ENCODE peak calls at places on chromosomes 2 and 18, in eight cellular contexts. X is NT2/D1; B is fibroblast of lung; V is ovary; P is left ventricle myocardium inferior; D is CD8-positive, alpha-beta memory T cell; H is BE2C; I is neural progenitor cell. N is an unnamed sample.

GRCh38 chr2:95348609-95349567 is 51.7 kb downstream of the KCNIP3 start:
- DNase-seq in V (peak; percentile 38), X (no peak), H (no peak), B (peak; percentile 60), I (no peak), D (no peak), P (peak; percentile 36), N (no peak)

GRCh38 chr2:55062754-55063153 is 12.5 kb upstream of the RTN4 start:
- DNase-seq in B (no peak), V (no peak), H (no peak), X (no peak), D (no peak), I (no peak), P (no peak), N (no peak)

GRCh38 chr18:5519448-5520362 is 24.1 kb downstream of the EPB41L3 start:
- DNase-seq in I (peak; percentile 16), D (no peak), X (no peak), P (no peak), B (peak; percentile 33), H (no peak), V (no peak), N (no peak)

GRCh38 chr2:9112079-9112721 is 94.4 kb upstream of the ASAP2 start:
- DNase-seq in B (peak; percentile 89), D (no peak), P (no peak), H (peak; percentile 65), V (peak; percentile 81), I (no peak), X (no peak), N (no peak)

GRCh38 chr2:45902379-45902778 is 250.9 kb downstream of the PRKCE start:
- DNase-seq in B (no peak), I (no peak), D (no peak), X (no peak), H (no peak), P (no peak), V (no peak), N (no peak)

GRCh38 chr2:34096552-34097171 is 497.6 kb upstream of the FAM98A start:
- DNase-seq in I (peak; percentile 79), P (no peak), H (peak; percentile 65), D (peak; percentile 11), B (peak; percentile 77), V (peak; percentile 20), X (peak; percentile 65), N (peak; percentile 70)

GRCh38 chr2:156333951-156334495 is 1.5 kb upstream of the NR4A2 start:
- DNase-seq in X (peak; percentile 56), D (peak; percentile 76), I (peak; percentile 87), P (peak; percentile 72), V (peak; percentile 88), B (no peak), H (peak; percentile 41), N (peak; percentile 40)

GRCh38 chr2:149134335-149134923 is 95.9 kb downstream of the LYPD6B start:
- DNase-seq in V (no peak), I (no peak), D (no peak), H (no peak), X (no peak), B (no peak), P (no peak), N (no peak)

GRCh38 chr18:37565138-37565984 is at the start of gene CELF4:
- DNase-seq in V (no peak), X (no peak), D (no peak), I (peak; percentile 51), P (no peak), H (peak; percentile 46), B (peak; percentile 11), N (no peak)

GRCh38 chr2:15427987-15428386 is 133.1 kb downstream of the NBAS start:
- DNase-seq in P (no peak), I (no peak), D (no peak), X (no peak), B (no peak), V (no peak), H (no peak), N (no peak)

GRCh38 chr18:52615321-52615720 is 275.3 kb downstream of the DCC start:
- DNase-seq in P (no peak), V (no peak), D (no peak), X (peak; percentile 20), I (peak; percentile 55), B (no peak), H (no peak), N (no peak)

GRCh38 chr2:219630770-219631405 is 3.5 kb downstream of the SLC4A3 start:
- DNase-seq in D (no peak), X (no peak), I (no peak), B (no peak), V (peak; percentile 39), P (peak; percentile 86), H (no peak), N (no peak)

GRCh38 chr2:232014681-232015080 is 53.2 kb downstream of the DIS3L2 start:
- DNase-seq in H (no peak), D (no peak), X (no peak), B (no peak), I (no peak), V (no peak), P (no peak), N (peak; percentile 18)

GRCh38 chr2:232009639-232010274 is 48.2 kb downstream of the DIS3L2 start:
- DNase-seq in B (no peak), D (no peak), H (no peak), X (no peak), I (no peak), V (no peak), P (no peak), N (no peak)

GRCh38 chr2:232008907-232009638 is 47.6 kb downstream of the DIS3L2 start:
- DNase-seq in B (no peak), I (no peak), D (no peak), V (no peak), P (no peak), H (no peak), X (no peak), N (no peak)

GRCh38 chr2:232018191-232018590 is 56.7 kb downstream of the DIS3L2 start:
- DNase-seq in B (peak; percentile 54), D (no peak), H (no peak), I (no peak), P (no peak), X (no peak), V (no peak), N (no peak)

GRCh38 chr2:232013701-232014353 is 52.3 kb downstream of the DIS3L2 start:
- DNase-seq in B (peak; percentile 92), X (no peak), H (no peak), P (no peak), V (no peak), I (no peak), D (no peak), N (no peak)
- H3K4me3 ChIP-seq in B (no peak overlapping the region), X (no peak overlapping the region), H (no peak overlapping the region), P (no peak overlapping the region), V (no peak overlapping the region), I (no peak overlapping the region), D (no peak overlapping the region), N (no peak overlapping the region)

GRCh38 chr2:237323656-237324055 is 90.3 kb downstream of the COL6A3 start:
- DNase-seq in H (no peak), X (no peak), V (no peak), D (no peak), I (no peak), B (no peak), P (no peak), N (no peak)

GRCh38 chr2:237326250-237327171 is 87.5 kb downstream of the COL6A3 start:
- DNase-seq in V (no peak), D (no peak), I (no peak), P (no peak), X (no peak), B (peak; percentile 97), H (no peak), N (no peak)

GRCh38 chr2:237322564-237322963 is 91.4 kb downstream of the COL6A3 start:
- DNase-seq in P (no peak), D (no peak), V (no peak), H (no peak), I (peak; percentile 13), B (no peak), X (no peak), N (no peak)

GRCh38 chr2:237327191-237327590 is 86.8 kb downstream of the COL6A3 start:
- DNase-seq in I (no peak), X (no peak), D (no peak), V (no peak), B (no peak), H (no peak), P (no peak), N (no peak)

DNA sequence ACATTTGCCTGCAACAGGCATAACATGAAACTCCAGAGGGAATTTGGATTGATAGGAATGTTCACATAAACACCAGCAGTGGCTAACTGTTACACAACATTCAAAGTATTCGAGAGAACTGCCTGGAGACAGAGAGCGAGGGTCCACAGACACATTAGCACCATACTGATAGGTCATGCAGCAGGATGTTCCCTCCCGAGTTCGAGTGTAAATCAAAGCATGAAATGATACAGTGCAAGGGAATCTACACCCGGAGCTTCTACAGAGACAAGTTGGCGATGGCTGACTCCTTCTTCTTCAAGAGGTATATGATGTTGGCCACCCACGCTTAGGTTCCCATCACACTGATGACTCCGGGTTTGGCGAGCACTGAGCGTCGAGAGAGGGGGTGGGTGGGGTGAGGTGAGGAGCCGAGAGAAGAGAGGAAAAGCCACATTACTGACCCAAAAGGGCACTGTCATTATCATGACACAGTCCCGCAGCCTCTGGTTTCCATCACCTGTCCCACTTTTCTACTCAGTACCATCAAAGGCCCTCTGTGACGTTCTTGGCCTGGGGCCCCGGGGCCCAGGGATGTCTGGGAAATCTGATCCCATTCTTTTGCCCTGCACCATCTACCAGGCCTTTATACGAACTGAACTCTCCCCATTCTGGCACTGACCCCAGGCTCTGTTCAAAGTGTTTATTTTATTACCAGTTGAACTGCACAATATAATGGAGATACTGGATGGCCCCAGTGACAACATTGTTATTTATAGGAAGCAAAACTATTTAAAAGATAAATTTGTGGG is 89.3 kb downstream of the COL6A3 start:
- DNase-seq in D (no peak), X (no peak), V (no peak), B (peak; percentile 90), H (peak; percentile 74), I (no peak), P (no peak), N (no peak)
- H3K4me1 ChIP-seq in D (no peaks in the 10 kb centered on the region), X (peaks cover 3% of the 10 kb centered on the region), V (peaks cover 37% of the 10 kb centered on the region), B (peaks cover 36% of the 10 kb centered on the region), H (peaks cover 14% of the 10 kb centered on the region), I (no peaks in the 10 kb centered on the region), P (peaks cover 64% of the 10 kb centered on the region), N (no peaks in the 10 kb centered on the region)

DNA sequence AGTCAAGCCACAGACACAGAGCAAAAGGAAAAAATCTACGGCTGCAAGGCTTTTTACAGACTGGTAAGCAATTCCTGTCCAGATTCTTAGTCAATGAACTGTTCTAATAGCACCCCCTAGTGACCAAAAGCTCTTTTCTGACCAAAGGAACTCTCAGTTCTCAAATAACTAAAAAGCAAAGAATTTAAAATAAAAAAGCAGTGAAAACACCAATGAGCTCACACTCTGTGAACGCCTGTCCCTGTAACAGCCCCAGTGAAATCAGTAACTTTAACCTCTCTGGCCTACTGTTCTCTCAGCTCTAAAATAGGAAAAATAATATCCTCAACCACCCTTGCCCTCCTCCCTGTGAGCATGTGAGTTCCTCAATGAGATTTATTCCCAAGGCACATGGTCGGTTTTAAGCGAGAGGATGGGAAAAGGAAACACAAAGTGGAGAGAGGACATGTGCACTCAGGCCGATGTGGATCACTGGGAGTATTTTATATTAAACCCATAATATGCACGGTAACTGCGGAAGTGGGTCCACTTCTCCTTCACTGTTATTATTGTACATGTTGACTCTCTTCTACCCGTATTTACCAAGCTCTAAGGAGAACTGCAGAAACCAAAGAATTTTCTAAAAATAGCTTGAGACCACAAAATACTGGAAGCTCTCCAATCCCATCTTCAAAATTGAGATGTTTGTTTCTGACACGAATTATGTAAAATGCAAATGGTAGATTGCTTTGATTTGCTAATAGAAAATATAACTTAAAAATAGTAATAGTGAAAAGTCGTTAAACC is 128.5 kb downstream of the STK39 start:
- DNase-seq in D (no peak), V (peak; percentile 17), P (no peak), X (peak; percentile 77), I (peak; percentile 90), H (peak; percentile 33), B (peak; percentile 88), N (peak; percentile 59)
- H3K27me3 ChIP-seq in D (no peaks in the 10 kb centered on the region), V (no peaks in the 10 kb centered on the region), P (no peaks in the 10 kb centered on the region), X (no peaks in the 10 kb centered on the region), I (no peaks in the 10 kb centered on the region), H (no peaks in the 10 kb centered on the region), B (no peaks in the 10 kb centered on the region), N (no peaks in the 10 kb centered on the region)

GRCh38 chr18:34709631-34710429 is at the start of gene DTNA:
- DNase-seq in D (no peak), I (peak; percentile 64), X (no peak), B (peak; percentile 97), P (no peak), V (peak; percentile 35), H (no peak), N (peak; percentile 69)
- H3K4me3 ChIP-seq in D (no peak within 1 kb of the TSS), I (peak within 1 kb of the TSS; percentile 33), X (no peak within 1 kb of the TSS), B (peak within 1 kb of the TSS; percentile 57), P (peak within 1 kb of the TSS; percentile 54), V (peak within 1 kb of the TSS; percentile 15), H (no peak within 1 kb of the TSS), N (peak within 1 kb of the TSS; percentile 12)